ENCODE peak calls at places on chromosomes 11 and 22, in eight cellular contexts. G is CD4-positive, CD25-positive, alpha-beta regulatory T cell; M is esophagus squamous epithelium; H is pancreas; A is lower lobe of right lung; F is cardiac muscle cell; U is right lobe of liver; W is heart right ventricle. R is an unnamed sample.
A peak's percentile ranks its signal among the peaks of the same experiment; 100 is the strongest.

GRCh38 chr11:123645576-123645975 is 8.8 kb downstream of the SCN3B start:
- DNase-seq in G (no peak), M (no peak), H (no peak), A (no peak), F (no peak), U (no peak), W (no peak), R (no peak)

GRCh38 chr11:45665933-45666647 is 668 bp upstream of the CHST1 start:
- DNase-seq in G (no peak), M (no peak), H (no peak), A (no peak), F (no peak), U (peak; percentile 14), W (no peak), R (peak; percentile 56)

GRCh38 chr11:122917311-122917710 is 34.8 kb downstream of the JHY start:
- DNase-seq in G (no peak), M (no peak), H (peak; percentile 29), A (no peak), F (no peak), U (no peak), W (no peak), R (no peak)

GRCh38 chr11:76783294-76783900 is at the start of gene TSKU:
- DNase-seq in G (no peak), M (no peak), H (no peak), A (peak; percentile 63), F (no peak), U (no peak), W (no peak), R (no peak)

GRCh38 chr22:38881464-38881871 is 9.5 kb upstream of the CBX6 start:
- DNase-seq in G (no peak), M (no peak), H (peak; percentile 43), A (no peak), F (peak; percentile 67), U (no peak), W (no peak), R (peak; percentile 75)

GRCh38 chr22:47036352-47036751 is 273.9 kb downstream of the TBC1D22A start:
- DNase-seq in G (no peak), M (no peak), H (no peak), A (peak; percentile 24), F (no peak), U (peak; percentile 34), W (no peak), R (peak; percentile 54)

GRCh38 chr22:27345681-27346080 is 455.9 kb downstream of the MN1 start:
- DNase-seq in G (no peak), M (no peak), H (no peak), A (no peak), F (peak; percentile 78), U (no peak), W (no peak), R (no peak)

GRCh38 chr11:46461461-46461927 is 69.9 kb upstream of the CHRM4 start:
- DNase-seq in G (no peak), M (no peak), H (no peak), A (no peak), F (no peak), U (no peak), W (no peak), R (no peak)

GRCh38 chr11:60957188-60957587 is 5.2 kb upstream of the SLC15A3 start:
- DNase-seq in G (no peak), M (no peak), H (no peak), A (no peak), F (no peak), U (no peak), W (no peak), R (peak; percentile 35)

GRCh38 chr11:46003647-46004046 is 81.2 kb downstream of the LARGE2 start:
- DNase-seq in G (no peak), M (no peak), H (no peak), A (no peak), F (no peak), U (no peak), W (no peak), R (no peak)

GRCh38 chr22:43126506-43127165 is 16.1 kb downstream of the BIK start:
- DNase-seq in G (no peak), M (no peak), H (no peak), A (no peak), F (no peak), U (no peak), W (no peak), R (no peak)

GRCh38 chr11:35905901-35906661 is 37.8 kb upstream of the LDLRAD3 start:
- DNase-seq in G (no peak), M (no peak), H (no peak), A (no peak), F (no peak), U (no peak), W (no peak), R (no peak)

GRCh38 chr22:48299124-48299523 is 1528.5 kb downstream of the BRD1 start:
- DNase-seq in G (no peak), M (no peak), H (no peak), A (no peak), F (no peak), U (no peak), W (no peak), R (no peak)

GRCh38 chr11:62104816-62105610 is 18.8 kb upstream of the INCENP start:
- DNase-seq in G (no peak), M (no peak), H (no peak), A (no peak), F (no peak), U (no peak), W (peak; percentile 79), R (no peak)

GRCh38 chr11:34028407-34028804 is 23.1 kb upstream of the CAPRIN1 start:
- DNase-seq in G (no peak), M (no peak), H (peak; percentile 39), A (no peak), F (no peak), U (no peak), W (peak; percentile 38), R (peak; percentile 71)

GRCh38 chr11:31109446-31109845 is 260.1 kb downstream of the DCDC1 start:
- DNase-seq in G (no peak), M (no peak), H (no peak), A (no peak), F (no peak), U (no peak), W (no peak), R (no peak)

GRCh38 chr11:47033439-47033838 is 96.9 kb downstream of the CSTPP1 start:
- DNase-seq in G (no peak), M (no peak), H (no peak), A (no peak), F (no peak), U (no peak), W (no peak), R (no peak)

GRCh38 chr11:12893787-12894672 is 115.1 kb upstream of the RASSF10 start:
- DNase-seq in G (peak; percentile 10), M (no peak), H (peak; percentile 68), A (peak; percentile 60), F (peak; percentile 63), U (no peak), W (peak; percentile 66), R (peak; percentile 87)
- H3K27ac ChIP-seq in G (no peak overlapping the region), M (peak overlapping the region; percentile 43), H (no peak overlapping the region), A (no peak overlapping the region), F (peak overlapping the region; percentile 34), U (no peak overlapping the region), W (no peak overlapping the region), R (no peak overlapping the region)

GRCh38 chr11:12112150-12112520 is 1.7 kb downstream of the MICAL2 start:
- DNase-seq in G (no peak), M (no peak), H (no peak), A (no peak), F (no peak), U (no peak), W (no peak), R (no peak)

GRCh38 chr11:12113294-12113693 is 2.9 kb downstream of the MICAL2 start:
- DNase-seq in G (no peak), M (no peak), H (no peak), A (no peak), F (no peak), U (no peak), W (no peak), R (peak; percentile 41)

GRCh38 chr11:12114487-12115033 is 4.2 kb downstream of the MICAL2 start:
- DNase-seq in G (no peak), M (no peak), H (no peak), A (no peak), F (no peak), U (no peak), W (peak; percentile 52), R (peak; percentile 68)

GRCh38 chr11:12111482-12112149 is 1.2 kb downstream of the MICAL2 start:
- DNase-seq in G (no peak), M (no peak), H (no peak), A (no peak), F (no peak), U (no peak), W (no peak), R (peak; percentile 65)

GRCh38 chr11:12112731-12113130 is 2.3 kb downstream of the MICAL2 start:
- DNase-seq in G (no peak), M (no peak), H (no peak), A (no peak), F (no peak), U (no peak), W (no peak), R (no peak)
- H3K4me3 ChIP-seq in G (no peak overlapping the region), M (no peak overlapping the region), H (no peak overlapping the region), A (no peak overlapping the region), F (no peak overlapping the region), U (no peak overlapping the region), W (no peak overlapping the region), R (peak overlapping the region; percentile 51)

GRCh38 chr22:22571862-22572261 is 12.8 kb upstream of the PRAME start:
- DNase-seq in G (no peak), M (no peak), H (no peak), A (no peak), F (no peak), U (no peak), W (no peak), R (no peak)
- H3K27me3 ChIP-seq in G (peaks cover 2% of the 10 kb centered on the region), M (no peaks in the 10 kb centered on the region), H (no peaks in the 10 kb centered on the region), A (peaks cover 8% of the 10 kb centered on the region), F (no peaks in the 10 kb centered on the region), U (no peaks in the 10 kb centered on the region), W (peaks cover 57% of the 10 kb centered on the region), R (no peaks in the 10 kb centered on the region)

GRCh38 chr11:96311120-96311568 is 31.9 kb downstream of the MAML2 start:
- DNase-seq in G (no peak), M (no peak), H (no peak), A (no peak), F (no peak), U (no peak), W (no peak), R (no peak)
- H3K27ac ChIP-seq in G (no peak overlapping the region), M (peak overlapping the region; percentile 59), H (peak overlapping the region; percentile 30), A (no peak overlapping the region), F (no peak overlapping the region), U (no peak overlapping the region), W (peak overlapping the region; percentile 7), R (no peak overlapping the region)